ENCODE peak calls at places on chromosomes 6 and 20, in six cellular contexts. E is GM04503, G is spleen, B is astrocyte of the spinal cord, Z is NT2/D1, F is HCEC 1CT. T is an unnamed sample.

GRCh38 chr6:11096109-11096508 is 2.5 kb downstream of the SMIM13 start:
- DNase-seq in E (peak), G (no peak), B (peak), Z (no peak), F (peak), T (no peak)

GRCh38 chr6:125913145-125913544 is 43.4 kb upstream of the HINT3 start:
- DNase-seq in E (no peak), G (no peak), B (no peak), Z (no peak), F (no peak), T (no peak)

GRCh38 chr6:2028457-2029038 is 216.9 kb downstream of the GMDS start:
- DNase-seq in E (no peak), G (no peak), B (no peak), Z (no peak), F (no peak), T (no peak)

GRCh38 chr6:151240861-151241642 is 1.3 kb downstream of the AKAP12 start:
- DNase-seq in E (peak), G (no peak), B (peak), Z (peak), F (peak), T (peak)

GRCh38 chr20:2276015-2276414 is 19.8 kb upstream of the TGM3 start:
- DNase-seq in E (no peak), G (no peak), B (no peak), Z (no peak), F (no peak), T (no peak)

GRCh38 chr20:7210910-7211309 is 443.4 kb downstream of the BMP2 start:
- DNase-seq in E (no peak), G (no peak), B (no peak), Z (no peak), F (no peak), T (no peak)

GRCh38 chr20:31587545-31588389 is 17.3 kb upstream of the ID1 start:
- DNase-seq in E (no peak), G (peak), B (no peak), Z (no peak), F (no peak), T (no peak)

GRCh38 chr20:38864662-38865061 is 59.2 kb downstream of the PPP1R16B start:
- DNase-seq in E (no peak), G (no peak), B (no peak), Z (no peak), F (no peak), T (no peak)

GRCh38 chr6:101178748-101179147 is 214.8 kb upstream of the GRIK2 start:
- DNase-seq in E (no peak), G (no peak), B (no peak), Z (no peak), F (peak), T (peak)

GRCh38 chr20:40961176-40961575 is 67.4 kb upstream of the TOP1 start:
- DNase-seq in E (no peak), G (no peak), B (no peak), Z (no peak), F (no peak), T (no peak)

GRCh38 chr20:39825950-39826349 is 863.1 kb downstream of the MAFB start:
- DNase-seq in E (no peak), G (no peak), B (peak), Z (no peak), F (no peak), T (no peak)

GRCh38 chr20:60365063-60365640 is 406.9 kb downstream of the CDH26 start:
- DNase-seq in E (no peak), G (no peak), B (no peak), Z (no peak), F (no peak), T (no peak)

GRCh38 chr20:59134182-59134581 is 29.4 kb upstream of the ZNF831 start:
- DNase-seq in E (no peak), G (no peak), B (no peak), Z (no peak), F (no peak), T (no peak)

GRCh38 chr6:149334201-149334600 is 16.7 kb downstream of the TAB2 start:
- DNase-seq in E (no peak), G (no peak), B (peak), Z (no peak), F (peak), T (no peak)

GRCh38 chr6:32075781-32076494 is 33.2 kb downstream of the TNXB start:
- DNase-seq in E (no peak), G (no peak), B (no peak), Z (no peak), F (no peak), T (no peak)

GRCh38 chr6:84137051-84137375 is 90.4 kb downstream of the CEP162 start:
- DNase-seq in E (no peak), G (no peak), B (peak), Z (no peak), F (no peak), T (no peak)

GRCh38 chr6:80547827-80548226 is 441.4 kb downstream of the BCKDHB start:
- DNase-seq in E (peak), G (no peak), B (peak), Z (no peak), F (peak), T (peak)

GRCh38 chr6:25012657-25013056 is 76.9 kb upstream of the RIPOR2 start:
- DNase-seq in E (peak), G (no peak), B (peak), Z (no peak), F (peak), T (peak)

GRCh38 chr20:31676534-31677030 is 38.9 kb downstream of the COX4I2 start:
- DNase-seq in E (no peak), G (no peak), B (no peak), Z (no peak), F (no peak), T (no peak)

GRCh38 chr6:146990821-146991798 is 213.1 kb upstream of the STXBP5 start:
- DNase-seq in E (no peak), G (no peak), B (peak), Z (no peak), F (peak), T (no peak)

GRCh38 chr6:150932976-150933375 is 67.5 kb downstream of the MTHFD1L start:
- DNase-seq in E (peak), G (no peak), B (peak), Z (no peak), F (no peak), T (no peak)

GRCh38 chr6:97978855-97979271 is 695.8 kb upstream of the MMS22L start:
- DNase-seq in E (no peak), G (peak), B (no peak), Z (no peak), F (no peak), T (no peak)

GRCh38 chr6:38077488-38078015 is 258.0 kb downstream of the ZFAND3 start:
- DNase-seq in E (no peak), G (no peak), B (peak), Z (no peak), F (no peak), T (no peak)

GRCh38 chr20:45372646-45373352 is 5.3 kb downstream of the TP53TG5 start:
- DNase-seq in E (no peak), G (peak), B (no peak), Z (no peak), F (no peak), T (no peak)

GRCh38 chr20:37936451-37936850 is 33.5 kb downstream of the VSTM2L start:
- DNase-seq in E (no peak), G (peak), B (no peak), Z (no peak), F (no peak), T (no peak)

GRCh38 chr6:53309059-53309896 is 39.5 kb downstream of the ELOVL5 start:
- DNase-seq in E (no peak), G (no peak), B (no peak), Z (no peak), F (peak), T (no peak)

GRCh38 chr6:7617954-7618764 is 28.2 kb downstream of the SNRNP48 start:
- DNase-seq in E (peak), G (no peak), B (peak), Z (no peak), F (no peak), T (peak)